ENCODE peak calls at places on chromosomes 4 and X, in ten cellular contexts. Q is cardiac muscle cell, U is A549, L is psoas muscle, N is mammary epithelial cell, G is body of pancreas, R is AG10803, T is endodermal cell, D is GM12865, M is foreskin fibroblast. Z is an unnamed sample.

GRCh38 chr4:140756292-140757219 is at the start of gene TBC1D9:
- DNase-seq in M (peak; percentile 82), Q (peak; percentile 82), G (peak; percentile 85), U (peak; percentile 49), N (peak; percentile 87), T (peak; percentile 97), L (peak; percentile 76), R (peak; percentile 78), D (peak; percentile 67), Z (peak; percentile 90)

GRCh38 chr4:99824070-99824599 is 7.5 kb downstream of the DAPP1 start:
- DNase-seq in R (peak; percentile 3), M (no peak), L (no peak), T (no peak), N (no peak), G (no peak), D (no peak), U (no peak), Q (no peak), Z (no peak)

GRCh38 chrX:44967221-44967620 is 94.2 kb downstream of the KDM6A start:
- DNase-seq in N (no peak), U (no peak), Q (no peak), M (no peak), R (no peak), T (no peak), L (no peak), D (no peak), G (no peak), Z (no peak)

GRCh38 chrX:104566921-104567501 is 1.0 kb downstream of the IL1RAPL2 start:
- DNase-seq in G (no peak), T (peak; percentile 60), R (no peak), D (no peak), Q (peak; percentile 51), M (no peak), L (peak; percentile 44), U (no peak), N (peak; percentile 29), Z (peak; percentile 0)

GRCh38 chr4:8117278-8117682 is 41.3 kb downstream of the ABLIM2 start:
- DNase-seq in U (peak; percentile 40), G (peak; percentile 73), D (peak; percentile 66), R (peak; percentile 3), N (peak; percentile 6), L (peak; percentile 96), Q (peak; percentile 32), M (no peak), T (peak; percentile 95), Z (peak; percentile 50)

GRCh38 chr4:158496030-158496741 is 25.5 kb upstream of the RXFP1 start:
- DNase-seq in G (peak; percentile 52), L (no peak), N (no peak), U (peak; percentile 1), T (peak; percentile 91), M (no peak), R (no peak), Q (peak; percentile 59), D (peak; percentile 34), Z (peak; percentile 12)

GRCh38 chr4:89492476-89493110 is 185.0 kb upstream of the GPRIN3 start:
- DNase-seq in D (no peak), R (peak; percentile 72), G (no peak), M (peak; percentile 77), U (no peak), N (peak; percentile 60), Q (no peak), L (no peak), T (no peak), Z (peak; percentile 84)

GRCh38 chr4:30828290-30828926 is 108.2 kb downstream of the PCDH7 start:
- DNase-seq in G (no peak), Q (no peak), R (peak; percentile 16), M (no peak), U (no peak), L (no peak), D (no peak), T (no peak), N (peak; percentile 67), Z (peak; percentile 6)

GRCh38 chr4:38014421-38014852 is 54.2 kb downstream of the PTTG2 start:
- DNase-seq in N (no peak), G (no peak), D (no peak), T (no peak), L (peak; percentile 53), Q (no peak), R (no peak), U (no peak), M (no peak), Z (no peak)
- H3K4me3 ChIP-seq in N (no peak overlapping the region), G (no peak overlapping the region), D (no peak overlapping the region), T (no peak overlapping the region), L (no peak overlapping the region), Q (no peak overlapping the region), R (no peak overlapping the region), U (no peak overlapping the region), M (no peak overlapping the region), Z (no peak overlapping the region)

DNA sequence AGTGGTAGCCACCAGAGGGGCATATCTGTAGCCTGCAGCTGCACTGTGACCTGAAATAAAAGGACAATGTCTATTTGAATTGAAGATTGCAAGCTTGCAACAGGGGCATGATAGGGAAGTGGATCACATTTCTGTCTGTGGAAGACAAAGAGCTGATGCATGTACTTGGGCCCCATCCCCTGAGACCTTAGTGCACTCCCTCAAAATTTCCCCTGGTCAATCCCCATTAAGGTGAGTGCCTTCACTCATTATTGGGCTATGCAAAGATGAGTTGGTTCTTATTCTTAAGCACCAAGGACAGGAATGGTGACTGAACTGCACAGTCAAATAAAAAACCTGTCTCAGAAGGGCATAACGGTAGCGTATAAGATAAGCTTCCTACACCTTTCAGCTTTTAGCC is 273.1 kb upstream of the ARSJ start:
- DNase-seq in Q (no peak), R (no peak), D (peak; percentile 6), M (no peak), L (no peak), U (no peak), G (no peak), T (no peak), N (no peak), Z (no peak)
- TF ChIP-seq CTCF in Q (no peak), R (no peak), D (no peak), M (no peak), L (no peak), U (no peak), G (no peak), T (no peak), N (no peak), Z (no peak)

GRCh38 chr4:168631241-168632151 is 134.6 kb downstream of the PALLD start:
- DNase-seq in T (peak; percentile 90), L (peak; percentile 82), U (peak; percentile 62), R (peak; percentile 49), G (peak; percentile 49), D (no peak), N (peak; percentile 80), Q (peak; percentile 93), M (no peak), Z (peak; percentile 79)

GRCh38 chr4:168632246-168632832 is 135.5 kb downstream of the PALLD start:
- DNase-seq in G (no peak), N (no peak), Q (peak; percentile 46), R (no peak), L (no peak), M (no peak), D (no peak), U (no peak), T (peak; percentile 70), Z (no peak)

GRCh38 chr4:168628251-168628650 is 131.4 kb downstream of the PALLD start:
- DNase-seq in N (no peak), T (no peak), L (no peak), M (no peak), D (no peak), G (no peak), R (no peak), Q (no peak), U (no peak), Z (no peak)

GRCh38 chr4:168629561-168629960 is 132.7 kb downstream of the PALLD start:
- DNase-seq in R (no peak), T (no peak), G (no peak), D (no peak), U (no peak), Q (no peak), M (no peak), L (no peak), N (no peak), Z (no peak)

GRCh38 chr4:168630445-168631187 is 133.8 kb downstream of the PALLD start:
- DNase-seq in D (no peak), R (peak; percentile 77), G (no peak), U (peak; percentile 45), Q (no peak), T (no peak), M (peak; percentile 72), N (peak; percentile 92), L (no peak), Z (no peak)
- H3K4me3 ChIP-seq in D (no peak overlapping the region), R (peak overlapping the region; percentile 68), G (no peak overlapping the region), U (peak overlapping the region; percentile 58), Q (peak overlapping the region; percentile 49), T (peak overlapping the region; percentile 85), M (peak overlapping the region; percentile 66), N (peak overlapping the region; percentile 62), L (peak overlapping the region; percentile 85), Z (peak overlapping the region; percentile 58)

GRCh38 chr4:85510632-85510984 is 35.7 kb downstream of the ARHGAP24 start:
- DNase-seq in L (no peak), N (no peak), M (no peak), T (no peak), R (no peak), Q (no peak), D (no peak), G (no peak), U (no peak), Z (no peak)

GRCh38 chr4:85509882-85510631 is 35.1 kb downstream of the ARHGAP24 start:
- DNase-seq in R (no peak), N (no peak), Q (no peak), U (no peak), M (no peak), L (no peak), T (no peak), G (no peak), D (no peak), Z (no peak)

GRCh38 chr4:85514783-85515182 is 39.8 kb downstream of the ARHGAP24 start:
- DNase-seq in T (no peak), M (no peak), Q (no peak), U (no peak), D (no peak), R (no peak), L (no peak), N (no peak), G (no peak), Z (peak; percentile 16)

GRCh38 chr4:85514117-85514516 is 39.2 kb downstream of the ARHGAP24 start:
- DNase-seq in D (no peak), T (no peak), M (no peak), Q (no peak), R (no peak), G (no peak), L (no peak), N (no peak), U (no peak), Z (no peak)

DNA sequence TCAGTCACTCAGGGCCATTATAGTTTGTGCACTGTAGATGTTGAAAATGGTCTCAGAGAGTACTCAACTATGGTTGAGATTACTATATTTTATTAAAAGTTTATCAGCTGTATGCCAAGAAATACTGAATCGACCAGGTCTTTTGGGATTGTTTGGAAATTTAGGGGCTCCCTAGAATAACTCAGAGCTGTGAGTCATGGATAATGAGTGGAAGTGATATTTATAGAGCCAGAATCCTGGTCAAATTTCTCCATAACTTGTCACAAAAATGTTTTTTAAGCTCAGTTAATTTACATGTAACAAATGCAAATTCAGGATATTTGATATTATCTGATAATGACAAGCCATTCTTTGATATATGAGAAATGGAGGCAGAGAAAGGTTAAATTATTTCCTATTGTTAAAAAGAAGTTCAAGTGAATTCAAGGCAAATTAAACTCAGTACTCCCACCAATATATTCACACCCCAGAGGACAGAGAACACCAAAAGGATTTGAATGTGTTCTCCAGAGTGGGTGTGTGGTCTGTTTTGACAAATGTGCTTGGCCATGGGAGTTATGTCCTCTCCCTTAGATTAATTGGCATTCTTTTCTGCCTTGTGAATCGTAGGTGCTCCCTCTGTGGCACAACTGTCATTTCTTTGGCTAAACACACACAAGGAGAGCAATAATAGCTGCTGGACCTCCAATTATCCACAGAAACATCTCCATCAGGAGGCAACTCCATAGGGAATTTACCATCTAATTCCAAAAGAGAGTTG is 37.7 kb downstream of the ARHGAP24 start:
- DNase-seq in R (no peak), U (no peak), D (no peak), T (no peak), Q (no peak), L (no peak), G (no peak), M (no peak), N (no peak), Z (no peak)
- TF ChIP-seq CTCF in R (no peak), U (no peak), D (no peak), T (no peak), Q (no peak), L (no peak), G (no peak), M (no peak), N (no peak), Z (no peak)

Z was measured in cardiac fibroblast.